ENCODE peak calls at places on chromosomes 13 and 19, in ten cellular contexts. M is GM12865, V is heart left ventricle, G is body of pancreas, L is left lung, R is neural crest cell, J is IMR-90, S is heart right ventricle, Z is OCI-LY7, F is fibroblast of the aortic adventitia. U is an unnamed sample.

GRCh38 chr13:46552888-46553520 is at the start of gene LRCH1:
- DNase-seq in M (peak), V (peak), G (peak), L (peak), R (peak), J (peak), S (peak), Z (peak), F (peak), U (peak)

GRCh38 chr13:46698015-46698414 is 98.9 kb downstream of the ESD start:
- DNase-seq in M (no peak), V (peak), G (peak), L (no peak), R (no peak), J (no peak), S (peak), Z (no peak), F (no peak), U (no peak)

GRCh38 chr19:5696196-5697021 is 6.3 kb downstream of the RPL36 start:
- DNase-seq in M (peak), V (peak), G (peak), L (no peak), R (no peak), J (no peak), S (no peak), Z (no peak), F (no peak), U (no peak)

GRCh38 chr13:79194272-79194671 is 211.8 kb downstream of the RBM26 start:
- DNase-seq in M (peak), V (no peak), G (no peak), L (no peak), R (no peak), J (no peak), S (no peak), Z (peak), F (no peak), U (no peak)

GRCh38 chr13:101703838-101704237 is 251.4 kb downstream of the ITGBL1 start:
- DNase-seq in M (no peak), V (no peak), G (no peak), L (no peak), R (no peak), J (no peak), S (no peak), Z (no peak), F (no peak), U (no peak)

GRCh38 chr13:113297370-113297871 is 382 bp downstream of the LAMP1 start:
- DNase-seq in M (peak), V (no peak), G (no peak), L (peak), R (no peak), J (no peak), S (no peak), Z (no peak), F (peak), U (peak)

GRCh38 chr13:97600438-97601080 is 166.6 kb downstream of the RAP2A start:
- DNase-seq in M (no peak), V (no peak), G (no peak), L (no peak), R (no peak), J (peak), S (no peak), Z (no peak), F (peak), U (no peak)

GRCh38 chr19:8811315-8812172 is 20.6 kb downstream of the ZNF558 start:
- DNase-seq in M (no peak), V (no peak), G (no peak), L (no peak), R (no peak), J (peak), S (no peak), Z (no peak), F (no peak), U (no peak)

GRCh38 chr19:14804755-14805154 is 26.4 kb upstream of the ADGRE2 start:
- DNase-seq in M (no peak), V (no peak), G (no peak), L (no peak), R (no peak), J (no peak), S (no peak), Z (no peak), F (no peak), U (no peak)

GRCh38 chr13:75505327-75505726 is 23.4 kb upstream of the TBC1D4 start:
- DNase-seq in M (no peak), V (no peak), G (no peak), L (no peak), R (no peak), J (no peak), S (no peak), Z (no peak), F (no peak), U (no peak)

GRCh38 chr19:58385313-58386165 is 1.5 kb upstream of the RPS5 start:
- DNase-seq in M (peak), V (no peak), G (no peak), L (no peak), R (no peak), J (no peak), S (no peak), Z (no peak), F (no peak), U (peak)

GRCh38 chr13:24670927-24671326 is 9.3 kb upstream of the ATP12A start:
- DNase-seq in M (peak), V (no peak), G (no peak), L (no peak), R (no peak), J (no peak), S (no peak), Z (peak), F (peak), U (no peak)
- TF ChIP-seq CTCF in M (peak), V (no peak), G (no peak), L (no peak), R (no peak), J (peak), S (no peak), Z (no peak), F (peak), U (no peak)

DNA sequence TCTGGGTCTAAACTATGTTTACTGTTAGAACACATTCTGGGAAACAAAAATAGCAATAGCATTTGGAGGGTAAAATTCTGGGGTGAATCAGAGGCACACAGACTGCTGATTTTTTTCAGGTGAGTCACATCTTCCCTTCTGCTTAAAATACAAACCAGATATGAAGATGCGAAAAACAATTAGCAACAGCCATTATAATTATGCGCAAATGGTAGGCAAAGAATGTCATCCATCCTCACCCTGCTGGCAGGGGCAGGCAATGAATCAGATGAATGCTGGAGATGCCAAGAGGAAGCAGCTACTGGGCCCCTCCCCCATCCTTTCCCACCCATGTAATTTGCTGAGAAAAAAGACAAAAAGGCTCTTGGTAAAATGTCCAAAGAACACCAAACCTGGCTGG is 282.9 kb downstream of the KLF5 start:
- DNase-seq in M (no peak), V (no peak), G (no peak), L (no peak), R (no peak), J (peak), S (no peak), Z (no peak), F (peak), U (no peak)
- TF ChIP-seq CTCF in M (no peak), V (no peak), G (no peak), L (no peak), R (no peak), J (no peak), S (no peak), Z (no peak), F (no peak), U (no peak)

DNA sequence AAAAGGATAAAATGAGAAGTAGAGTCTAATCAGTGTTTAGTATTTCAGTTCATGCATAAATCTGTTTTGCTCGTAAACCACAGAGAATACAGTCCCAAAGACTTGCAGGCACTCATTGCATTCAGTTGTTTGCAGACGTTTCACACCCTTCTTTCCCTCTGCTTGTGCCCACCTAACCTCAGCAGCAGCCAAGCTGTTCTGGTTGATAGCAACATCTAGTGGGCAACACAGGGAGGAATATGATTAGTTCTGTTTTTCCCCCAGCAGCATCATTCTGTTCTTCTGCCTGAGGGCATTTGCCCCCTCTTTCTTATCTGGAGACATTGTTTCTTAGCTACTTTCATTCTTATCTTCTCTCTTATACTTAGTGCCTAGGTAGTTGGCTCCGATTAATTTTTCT is 135.6 kb downstream of the PAN3 start:
- DNase-seq in M (peak), V (no peak), G (no peak), L (no peak), R (no peak), J (peak), S (no peak), Z (peak), F (no peak), U (no peak)
- TF ChIP-seq CTCF in M (no peak), V (no peak), G (no peak), L (no peak), R (no peak), J (peak), S (no peak), Z (peak), F (no peak), U (no peak)

GRCh38 chr19:11295180-11295579 is 780 bp upstream of the TSPAN16 start:
- DNase-seq in M (no peak), V (no peak), G (no peak), L (no peak), R (no peak), J (no peak), S (no peak), Z (no peak), F (no peak), U (no peak)

GRCh38 chr19:11296264-11296663 is 304 bp downstream of the TSPAN16 start:
- DNase-seq in M (no peak), V (peak), G (no peak), L (no peak), R (no peak), J (no peak), S (no peak), Z (no peak), F (peak), U (no peak)

GRCh38 chr19:11291991-11292390 is 4.0 kb upstream of the TSPAN16 start:
- DNase-seq in M (peak), V (no peak), G (no peak), L (no peak), R (no peak), J (no peak), S (no peak), Z (no peak), F (no peak), U (no peak)

GRCh38 chr19:11293468-11294389 is 2.2 kb upstream of the TSPAN16 start:
- DNase-seq in M (peak), V (peak), G (peak), L (peak), R (peak), J (peak), S (peak), Z (peak), F (peak), U (peak)

GRCh38 chr19:11295665-11296245 is at the start of gene TSPAN16:
- DNase-seq in M (no peak), V (no peak), G (no peak), L (no peak), R (no peak), J (no peak), S (no peak), Z (no peak), F (no peak), U (no peak)
- TF ChIP-seq CTCF in M (no peak), V (no peak), G (no peak), L (no peak), R (no peak), J (no peak), S (no peak), Z (peak), F (no peak), U (no peak)